ENCODE peak calls at places on chromosome 9, in five cellular contexts. P is heart left ventricle, I is IMR-90, Y is ovary, A is spleen. X is an unnamed sample.

GRCh38 chr9:131656356-131657030 is 83.4 kb downstream of the RAPGEF1 start:
- DNase-seq in Y (no peak), I (no peak), A (peak), P (peak), X (peak)

GRCh38 chr9:106468431-106468830 is 394.5 kb upstream of the ZNF462 start:
- DNase-seq in A (no peak), I (no peak), Y (no peak), P (no peak), X (peak)

GRCh38 chr9:132594412-132594811 is 12.0 kb downstream of the BARHL1 start:
- DNase-seq in P (no peak), Y (no peak), A (no peak), I (no peak), X (no peak)

GRCh38 chr9:77935974-77936373 is 95.6 kb downstream of the GNAQ start:
- DNase-seq in Y (no peak), P (no peak), I (no peak), A (no peak), X (no peak)

GRCh38 chr9:2826291-2826690 is 17.6 kb downstream of the PUM3 start:
- DNase-seq in A (no peak), I (no peak), Y (no peak), P (no peak), X (no peak)

GRCh38 chr9:134630861-134631260 is 10.7 kb upstream of the COL5A1 start:
- DNase-seq in A (peak), Y (no peak), I (no peak), P (no peak), X (no peak)

GRCh38 chr9:79034583-79034982 is 537.2 kb upstream of the TLE4 start:
- DNase-seq in A (no peak), I (no peak), P (no peak), Y (no peak), X (no peak)

GRCh38 chr9:114348906-114349482 is 19.3 kb downstream of the ORM2 start:
- DNase-seq in Y (peak), A (peak), I (peak), P (no peak), X (peak)

GRCh38 chr9:108270041-108270440 is 585.7 kb downstream of the ACTL7B start:
- DNase-seq in A (no peak), I (peak), P (no peak), Y (no peak), X (peak)

GRCh38 chr9:69023650-69024049 is 9.7 kb upstream of the PRKACG start:
- DNase-seq in I (no peak), P (no peak), Y (no peak), A (no peak), X (no peak)

GRCh38 chr9:35538361-35539234 is 48.7 kb downstream of the RUSC2 start:
- DNase-seq in P (peak), A (peak), Y (peak), I (peak), X (no peak)

GRCh38 chr9:131060902-131061630 is 35.3 kb upstream of the AIF1L start:
- DNase-seq in I (no peak), P (no peak), A (no peak), Y (no peak), X (no peak)

GRCh38 chr9:134045841-134046544 is 20.7 kb downstream of the BRD3OS start:
- DNase-seq in A (no peak), P (no peak), Y (no peak), I (no peak), X (no peak)

GRCh38 chr9:17832812-17833211 is 253.9 kb downstream of the SH3GL2 start:
- DNase-seq in I (no peak), A (no peak), Y (no peak), P (no peak), X (no peak)

GRCh38 chr9:122475717-122476116 is 2.0 kb downstream of the OR1J1 start:
- DNase-seq in Y (no peak), P (no peak), A (no peak), I (peak), X (no peak)

GRCh38 chr9:131546336-131547084 is 1.2 kb downstream of the PRRT1B start:
- DNase-seq in A (no peak), Y (no peak), I (peak), P (no peak), X (no peak)

GRCh38 chr9:133950206-133950915 is 41.8 kb downstream of the VAV2 start:
- DNase-seq in P (peak), I (peak), A (peak), Y (no peak), X (no peak)

GRCh38 chr9:22157271-22157670 is 148.2 kb upstream of the CDKN2B start:
- DNase-seq in Y (no peak), I (peak), A (no peak), P (no peak), X (no peak)

GRCh38 chr9:108150736-108151135 is 661.2 kb upstream of the KLF4 start:
- DNase-seq in P (peak), Y (no peak), I (peak), A (no peak), X (no peak)

GRCh38 chr9:32502996-32503395 is 23.0 kb downstream of the RIGI start:
- DNase-seq in A (no peak), Y (no peak), I (no peak), P (no peak), X (no peak)

GRCh38 chr9:132541051-132541450 is 41.4 kb upstream of the BARHL1 start:
- DNase-seq in A (no peak), I (no peak), P (no peak), Y (no peak), X (no peak)

GRCh38 chr9:7320139-7320538 is 479.4 kb downstream of the DMAC1 start:
- DNase-seq in Y (no peak), I (peak), P (no peak), A (no peak), X (no peak)

GRCh38 chr9:133584559-133585476 is 24.4 kb downstream of the FAM163B start:
- DNase-seq in Y (no peak), I (no peak), A (no peak), P (no peak), X (no peak)

GRCh38 chr9:36214571-36214970 is 23.9 kb downstream of the CLTA start:
- DNase-seq in A (no peak), I (peak), Y (no peak), P (no peak), X (no peak)

GRCh38 chr9:18594837-18595236 is 120.9 kb downstream of the ADAMTSL1 start:
- DNase-seq in I (no peak), Y (no peak), P (no peak), A (no peak), X (no peak)

GRCh38 chr9:98310752-98311392 is 55.4 kb upstream of the TBC1D2 start:
- DNase-seq in Y (no peak), A (peak), I (peak), P (no peak), X (no peak)

GRCh38 chr9:79682076-79682736 is 110.4 kb downstream of the TLE4 start:
- DNase-seq in P (no peak), Y (no peak), I (peak), A (no peak), X (no peak)

GRCh38 chr9:126317513-126317912 is 9.1 kb upstream of the MVB12B start:
- DNase-seq in I (peak), A (no peak), P (no peak), Y (no peak), X (no peak)

GRCh38 chr9:121613009-121613766 is 38.2 kb upstream of the DAB2IP start:
- DNase-seq in Y (no peak), I (no peak), P (no peak), A (no peak), X (no peak)

GRCh38 chr9:114733814-114734213 is 51.8 kb upstream of the TEX48 start:
- DNase-seq in Y (no peak), P (no peak), I (peak), A (no peak), X (no peak)

GRCh38 chr9:4592886-4593285 is 69.2 kb upstream of the PLPP6 start:
- DNase-seq in I (no peak), Y (no peak), A (no peak), P (no peak), X (no peak)

GRCh38 chr9:126516936-126517750 is 96.6 kb upstream of the LMX1B start:
- DNase-seq in A (peak), Y (no peak), I (peak), P (peak), X (no peak)

GRCh38 chr9:68493953-68494541 is 46.6 kb downstream of the TMEM252 start:
- DNase-seq in P (no peak), Y (no peak), I (peak), A (no peak), X (no peak)

GRCh38 chr9:17900604-17901003 is 321.7 kb downstream of the SH3GL2 start:
- DNase-seq in P (no peak), A (no peak), I (peak), Y (no peak), X (no peak)

GRCh38 chr9:92607773-92608172 is 62.2 kb downstream of the IPPK start:
- DNase-seq in I (peak), Y (no peak), P (no peak), A (no peak), X (no peak)

GRCh38 chr9:116208417-116209232 is 55.0 kb downstream of the PAPPA start:
- DNase-seq in Y (no peak), I (peak), A (no peak), P (no peak), X (no peak)

GRCh38 chr9:129479217-129480011 is 141.5 kb downstream of the C9orf50 start:
- DNase-seq in I (no peak), A (no peak), Y (no peak), P (no peak), X (no peak)

GRCh38 chr9:129481824-129482511 is 138.9 kb downstream of the C9orf50 start:
- DNase-seq in Y (peak), A (peak), I (no peak), P (peak), X (no peak)

GRCh38 chr9:129480705-129481104 is 140.2 kb downstream of the C9orf50 start:
- DNase-seq in I (no peak), Y (no peak), P (no peak), A (no peak), X (no peak)

GRCh38 chr9:129481424-129481823 is 139.5 kb downstream of the C9orf50 start:
- DNase-seq in Y (peak), P (no peak), A (no peak), I (no peak), X (no peak)

GRCh38 chr9:129480227-129480626 is 140.7 kb downstream of the C9orf50 start:
- DNase-seq in I (no peak), P (peak), A (no peak), Y (no peak), X (no peak)
- TF ChIP-seq CTCF in I (no peak), P (no peak), A (no peak), Y (no peak), X (no peak)

DNA sequence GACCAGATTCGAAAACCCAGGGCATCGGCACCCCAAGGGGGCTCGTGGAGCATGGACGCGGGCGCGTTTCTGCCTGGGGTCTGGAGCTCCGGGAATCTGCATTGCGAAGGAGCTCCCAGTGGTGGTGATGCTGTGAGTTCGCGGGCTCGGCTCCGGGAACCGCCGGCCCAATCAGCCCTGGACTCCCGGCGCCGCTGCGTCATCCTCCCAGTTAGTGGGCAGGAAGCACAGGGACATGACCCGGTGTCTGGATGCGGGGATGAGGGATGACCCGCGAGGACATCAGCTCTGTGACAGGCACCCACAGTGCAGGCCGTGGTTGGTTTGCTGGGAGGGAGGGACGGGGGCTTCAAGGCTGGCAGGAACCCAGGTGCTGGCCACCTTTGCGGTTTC is 950 bp downstream of the NXNL2 start:
- DNase-seq in A (peak), P (no peak), Y (peak), I (peak), X (no peak)
- H3K4me3 ChIP-seq in A (no peak), P (no peak), Y (peak), I (peak), X (no peak)

DNA sequence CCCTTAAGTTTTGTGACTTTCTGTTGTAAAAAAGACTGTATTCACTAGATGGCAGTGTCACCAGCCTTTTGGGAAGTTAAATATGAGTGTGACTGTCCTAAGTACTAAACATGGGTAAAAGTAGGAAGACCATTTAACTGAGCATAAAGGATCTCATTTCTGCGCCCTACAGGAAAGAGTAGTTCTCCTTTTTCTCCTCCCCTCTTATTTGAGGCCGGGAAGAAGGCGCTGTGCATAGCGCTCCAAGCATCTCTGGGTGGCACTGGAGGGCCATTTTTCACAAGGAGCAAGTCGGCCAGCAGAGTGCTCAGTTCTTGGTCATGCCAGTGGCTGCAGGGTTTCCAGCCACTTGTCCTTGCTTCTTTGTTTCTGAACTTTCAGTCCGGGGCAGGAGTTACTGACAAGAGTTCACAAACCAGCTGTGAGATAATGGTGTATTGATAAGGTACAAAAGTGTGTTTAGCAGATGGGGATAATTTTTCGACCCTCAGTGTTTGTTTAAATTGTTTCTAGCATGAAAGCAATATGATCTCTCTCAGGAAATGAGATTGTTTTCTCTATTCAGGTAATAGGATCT is 227.6 kb upstream of the DMRT1 start:
- DNase-seq in P (peak), I (peak), Y (peak), A (peak), X (peak)
- TF ChIP-seq CTCF in P (peak), I (peak), Y (peak), A (peak), X (peak)

GRCh38 chr9:137029058-137029922 is 1.3 kb upstream of the ABCA2 start:
- DNase-seq in P (peak), A (peak), Y (peak), I (peak), X (peak)

GRCh38 chr9:137031904-137032639 is at the start of gene FUT7:
- DNase-seq in P (no peak), I (no peak), Y (no peak), A (peak), X (peak)

GRCh38 chr9:137030006-137030405 is 1.9 kb downstream of the FUT7 start:
- DNase-seq in A (peak), I (no peak), Y (no peak), P (no peak), X (no peak)

GRCh38 chr9:137030528-137030927 is 1.4 kb downstream of the FUT7 start:
- DNase-seq in P (peak), A (peak), I (no peak), Y (no peak), X (peak)

GRCh38 chr9:137030931-137031527 is 859 bp downstream of the FUT7 start:
- DNase-seq in Y (no peak), A (peak), P (no peak), I (no peak), X (no peak)
- H3K4me3 ChIP-seq in Y (no peak), A (no peak), P (no peak), I (no peak), X (peak)

GRCh38 chr9:580652-581342 is 260.7 kb upstream of the DMRT1 start:
- DNase-seq in P (no peak), Y (no peak), I (no peak), A (no peak), X (no peak)

GRCh38 chr9:582775-583174 is 258.7 kb upstream of the DMRT1 start:
- DNase-seq in I (no peak), Y (no peak), A (no peak), P (no peak), X (no peak)

GRCh38 chr9:581673-582497 is 259.6 kb upstream of the DMRT1 start:
- DNase-seq in Y (no peak), I (no peak), P (no peak), A (no peak), X (peak)
- TF ChIP-seq CTCF in Y (no peak), I (peak), P (no peak), A (no peak), X (peak)

DNA sequence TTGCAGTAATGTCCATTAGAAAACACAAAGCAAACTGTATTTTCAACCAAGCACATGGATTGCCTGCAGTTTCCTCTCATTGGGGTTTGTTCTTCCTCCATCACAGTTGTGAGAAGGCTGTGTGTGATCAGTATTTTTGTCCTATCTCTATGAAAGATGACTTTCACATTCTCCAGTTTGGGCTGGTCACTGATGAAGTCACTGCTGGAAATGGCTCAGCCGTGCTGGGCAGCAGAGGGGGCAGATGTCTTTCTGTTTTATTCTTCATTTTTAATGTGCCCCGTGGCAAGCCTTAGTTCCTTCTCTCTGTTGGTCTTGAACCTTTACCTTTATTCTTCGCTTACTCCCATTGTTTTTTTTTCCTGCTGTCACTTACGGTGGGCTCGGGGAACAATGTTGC is 289.0 kb upstream of the MPDZ start:
- DNase-seq in I (no peak), Y (no peak), A (no peak), P (no peak), X (no peak)
- H3K4me3 ChIP-seq in I (peak), Y (no peak), A (no peak), P (peak), X (no peak)